ENCODE peak calls at places on chromosomes 13 and 19, in six cellular contexts. L is Peyer's patch, W is psoas muscle, K is fibroblast of lung, Z is uterus, C is GM10248. D is an unnamed sample.

GRCh38 chr13:36858285-36858684 is 39.3 kb downstream of the RFXAP start:
- DNase-seq in L (no peak), W (no peak), K (peak), Z (no peak), C (peak), D (peak)

GRCh38 chr13:27770809-27771208 is 21.5 kb upstream of the GSX1 start:
- DNase-seq in L (no peak), W (no peak), K (no peak), Z (no peak), C (peak), D (peak)

GRCh38 chr13:34164585-34164984 is 346.6 kb downstream of the RFC3 start:
- DNase-seq in L (no peak), W (no peak), K (peak), Z (no peak), C (no peak), D (no peak)

GRCh38 chr13:38399540-38399939 is 49.9 kb downstream of the UFM1 start:
- DNase-seq in L (no peak), W (no peak), K (no peak), Z (no peak), C (no peak), D (no peak)

GRCh38 chr13:43905435-43906031 is 25.8 kb downstream of the LACC1 start:
- DNase-seq in L (no peak), W (no peak), K (peak), Z (peak), C (peak), D (no peak)

GRCh38 chr19:1685046-1685445 is 32.6 kb upstream of the TCF3 start:
- DNase-seq in L (no peak), W (no peak), K (no peak), Z (no peak), C (no peak), D (no peak)

GRCh38 chr19:18967358-18968146 is 26.5 kb upstream of the HOMER3 start:
- DNase-seq in L (no peak), W (peak), K (peak), Z (peak), C (no peak), D (no peak)

GRCh38 chr19:16227837-16228636 is 30.3 kb downstream of the AP1M1 start:
- DNase-seq in L (no peak), W (peak), K (no peak), Z (no peak), C (no peak), D (no peak)

GRCh38 chr13:113553541-113554332 is 30.8 kb upstream of the TFDP1 start:
- DNase-seq in L (no peak), W (no peak), K (no peak), Z (peak), C (no peak), D (no peak)

GRCh38 chr19:49676136-49676689 is 858 bp upstream of the PRMT1 start:
- DNase-seq in L (peak), W (peak), K (peak), Z (peak), C (peak), D (peak)

GRCh38 chr13:27510082-27510481 is 59.7 kb upstream of the MTIF3 start:
- DNase-seq in L (no peak), W (no peak), K (no peak), Z (no peak), C (no peak), D (no peak)

GRCh38 chr13:44605275-44605674 is 29.1 kb upstream of the TSC22D1 start:
- DNase-seq in L (no peak), W (no peak), K (no peak), Z (no peak), C (no peak), D (no peak)

GRCh38 chr13:32318072-32318471 is 2.8 kb downstream of the BRCA2 start:
- DNase-seq in L (no peak), W (no peak), K (no peak), Z (no peak), C (no peak), D (no peak)

GRCh38 chr19:55384576-55385235 is 614 bp upstream of the TMEM238 start:
- DNase-seq in L (peak), W (no peak), K (no peak), Z (peak), C (no peak), D (peak)

GRCh38 chr19:41321600-41322270 is 11.8 kb downstream of the CCDC97 start:
- DNase-seq in L (no peak), W (peak), K (peak), Z (peak), C (no peak), D (no peak)

GRCh38 chr13:32857077-32857476 is 159.1 kb upstream of the KL start:
- DNase-seq in L (no peak), W (no peak), K (no peak), Z (no peak), C (no peak), D (no peak)

GRCh38 chr19:45404557-45405434 is at the start of gene PPP1R13L:
- DNase-seq in L (peak), W (peak), K (peak), Z (peak), C (peak), D (peak)

GRCh38 chr13:44806841-44807240 is 182.4 kb downstream of the NUFIP1 start:
- DNase-seq in L (no peak), W (no peak), K (no peak), Z (no peak), C (no peak), D (no peak)

GRCh38 chr13:43776680-43777079 is 10.1 kb downstream of the ENOX1 start:
- DNase-seq in L (no peak), W (no peak), K (no peak), Z (no peak), C (no peak), D (no peak)

GRCh38 chr13:110294146-110294545 is 12.8 kb downstream of the COL4A1 start:
- DNase-seq in L (no peak), W (no peak), K (no peak), Z (no peak), C (no peak), D (no peak)

GRCh38 chr13:59843040-59843439 is 320.7 kb downstream of the DIAPH3 start:
- DNase-seq in L (no peak), W (no peak), K (no peak), Z (no peak), C (no peak), D (no peak)

GRCh38 chr13:93227906-93228801 is 1.5 kb downstream of the GPC6 start:
- DNase-seq in L (no peak), W (peak), K (peak), Z (peak), C (no peak), D (peak)

GRCh38 chr19:46621191-46622117 is 3.4 kb downstream of the PTGIR start:
- DNase-seq in L (no peak), W (peak), K (no peak), Z (no peak), C (no peak), D (no peak)
- TF ChIP-seq CTCF in L (no peak), W (no peak), K (no peak), Z (no peak), C (peak), D (no peak)

DNA sequence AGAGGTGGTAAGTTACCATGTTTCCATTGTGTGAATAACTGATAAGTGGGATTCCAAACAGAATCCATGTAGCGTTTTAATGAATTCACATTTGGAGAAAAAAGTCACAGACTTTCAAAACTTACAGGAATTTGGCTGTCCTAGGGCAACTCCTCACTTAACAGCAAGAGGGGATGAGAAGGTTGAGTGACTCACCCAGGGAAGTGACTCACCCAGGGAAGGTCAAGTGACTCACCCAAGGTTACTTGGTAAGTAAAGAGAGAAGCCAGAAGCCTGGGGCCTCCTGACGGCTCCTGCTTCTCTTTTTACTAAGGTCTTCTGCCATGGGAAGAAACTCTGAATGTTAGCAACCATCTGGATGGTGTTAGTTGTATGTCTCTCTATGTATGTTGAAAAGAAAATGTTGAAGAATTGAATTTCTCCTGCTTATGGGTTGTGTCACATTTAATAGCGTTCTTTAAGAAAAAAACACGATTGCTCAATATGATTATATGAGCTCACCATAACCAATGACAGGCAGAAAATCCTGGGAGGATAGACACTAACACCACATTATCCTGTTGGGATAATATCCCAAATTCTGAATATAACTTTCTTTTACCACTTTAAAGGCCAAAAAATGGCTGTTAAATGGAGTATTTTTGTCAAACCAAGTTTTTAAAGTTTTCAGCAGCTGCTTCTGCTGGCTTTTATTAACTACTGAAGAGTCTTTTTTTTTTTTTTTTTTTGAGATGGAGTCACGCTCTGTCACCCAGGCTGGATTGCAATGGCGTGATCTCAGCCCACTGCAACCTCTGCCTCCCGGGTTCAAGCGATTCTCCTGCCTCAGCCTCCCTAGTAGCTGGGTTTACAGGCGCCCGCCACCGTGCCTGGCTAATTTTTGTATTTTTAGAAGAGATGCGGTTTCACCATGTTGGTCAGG is 195.6 kb downstream of the GGACT start:
- DNase-seq in L (peak), W (peak), K (peak), Z (peak), C (peak), D (no peak)
- TF ChIP-seq CTCF in L (no peak), W (no peak), K (no peak), Z (no peak), C (no peak), D (no peak)

GRCh38 chr13:97749174-97749573 is 204.3 kb upstream of the IPO5 start:
- DNase-seq in L (no peak), W (no peak), K (peak), Z (no peak), C (no peak), D (no peak)
- TF ChIP-seq CTCF in L (no peak), W (no peak), K (no peak), Z (no peak), C (peak), D (no peak)

DNA sequence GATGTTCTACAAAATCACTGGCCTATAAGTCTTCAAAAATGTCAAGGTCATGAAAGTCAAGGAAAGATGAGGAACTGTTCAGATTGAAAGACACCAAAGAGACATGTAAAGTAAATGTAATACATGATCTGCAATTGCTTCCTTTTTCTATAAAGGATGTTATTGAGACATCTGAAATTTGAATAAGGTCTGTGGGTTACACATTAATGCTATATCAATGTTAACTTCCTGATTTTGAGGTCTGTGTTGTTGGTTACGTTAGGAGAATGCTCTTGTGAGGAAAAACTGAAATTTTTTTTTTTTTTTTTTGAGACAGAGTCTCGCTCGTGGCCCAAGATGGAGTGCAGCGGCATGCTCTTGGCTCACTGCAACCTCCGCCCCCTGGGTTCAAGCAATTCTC is 197.4 kb downstream of the RGCC start:
- DNase-seq in L (no peak), W (no peak), K (no peak), Z (no peak), C (no peak), D (no peak)
- TF ChIP-seq CTCF in L (no peak), W (no peak), K (no peak), Z (no peak), C (no peak), D (no peak)

GRCh38 chr19:38684078-38684861 is 36.8 kb downstream of the ACTN4 start:
- DNase-seq in L (no peak), W (peak), K (peak), Z (peak), C (peak), D (peak)
- TF ChIP-seq CTCF in L (no peak), W (no peak), K (no peak), Z (no peak), C (no peak), D (no peak)

GRCh38 chr13:78241278-78241919 is 322.8 kb upstream of the EDNRB start:
- DNase-seq in L (no peak), W (no peak), K (peak), Z (no peak), C (peak), D (peak)
- TF ChIP-seq CTCF in L (peak), W (no peak), K (peak), Z (no peak), C (peak), D (no peak)

GRCh38 chr19:17235618-17236413 is 9.8 kb downstream of the OCEL1 start:
- DNase-seq in L (peak), W (peak), K (peak), Z (peak), C (peak), D (peak)
- TF ChIP-seq CTCF in L (peak), W (peak), K (peak), Z (peak), C (peak), D (peak)